ENCODE peak calls at places on chromosomes 16 and 17, in ten cellular contexts. One of them, this sample, is unnamed.

GRCh38 chr16:78925071-78925714 is 675.3 kb downstream of the MAF start:
- DNase-seq in endothelial cell: peak; percentile 5
- DNase-seq in foreskin fibroblast: no peak
- DNase-seq in cardiac muscle cell: no peak
- DNase-seq in breast epithelium: no peak
- DNase-seq in mucosa of descending colon: no peak
- DNase-seq in fibroblast of the aortic adventitia: no peak
- DNase-seq in testis: peak; percentile 43
- DNase-seq in brain microvascular endothelial cell: no peak
- DNase-seq in choroid plexus epithelial cell: peak; percentile 1
- DNase-seq in this sample: no peak

GRCh38 chr17:42918902-42919521 is 18.4 kb downstream of the G6PC1 start:
- DNase-seq in mucosa of descending colon: no peak
- DNase-seq in choroid plexus epithelial cell: no peak
- DNase-seq in brain microvascular endothelial cell: no peak
- DNase-seq in testis: no peak
- DNase-seq in fibroblast of the aortic adventitia: no peak
- DNase-seq in foreskin fibroblast: no peak
- DNase-seq in breast epithelium: no peak
- DNase-seq in cardiac muscle cell: no peak
- DNase-seq in endothelial cell: no peak
- DNase-seq in this sample: no peak

GRCh38 chr16:57807968-57808528 is 5.8 kb upstream of the KIFC3 start:
- DNase-seq in choroid plexus epithelial cell: peak; percentile 94
- DNase-seq in endothelial cell: peak; percentile 56
- DNase-seq in cardiac muscle cell: peak; percentile 93
- DNase-seq in foreskin fibroblast: peak; percentile 73
- DNase-seq in testis: peak; percentile 89
- DNase-seq in fibroblast of the aortic adventitia: peak; percentile 95
- DNase-seq in brain microvascular endothelial cell: peak; percentile 82
- DNase-seq in breast epithelium: peak; percentile 82
- DNase-seq in mucosa of descending colon: peak; percentile 87
- DNase-seq in this sample: peak; percentile 76

GRCh38 chr17:48163809-48164208 is 56.2 kb downstream of the SNX11 start:
- DNase-seq in cardiac muscle cell: no peak
- DNase-seq in brain microvascular endothelial cell: no peak
- DNase-seq in testis: no peak
- DNase-seq in foreskin fibroblast: no peak
- DNase-seq in fibroblast of the aortic adventitia: no peak
- DNase-seq in breast epithelium: no peak
- DNase-seq in mucosa of descending colon: no peak
- DNase-seq in endothelial cell: no peak
- DNase-seq in choroid plexus epithelial cell: peak; percentile 5
- DNase-seq in this sample: no peak

GRCh38 chr17:79504181-79504605 is 106.7 kb downstream of the RBFOX3 start:
- DNase-seq in cardiac muscle cell: no peak
- DNase-seq in fibroblast of the aortic adventitia: no peak
- DNase-seq in testis: no peak
- DNase-seq in foreskin fibroblast: no peak
- DNase-seq in endothelial cell: no peak
- DNase-seq in breast epithelium: no peak
- DNase-seq in brain microvascular endothelial cell: no peak
- DNase-seq in choroid plexus epithelial cell: no peak
- DNase-seq in mucosa of descending colon: no peak
- DNase-seq in this sample: no peak

GRCh38 chr17:36459045-36459444 is 27.4 kb upstream of the ZNHIT3 start:
- DNase-seq in testis: no peak
- DNase-seq in endothelial cell: no peak
- DNase-seq in breast epithelium: no peak
- DNase-seq in foreskin fibroblast: no peak
- DNase-seq in mucosa of descending colon: no peak
- DNase-seq in brain microvascular endothelial cell: no peak
- DNase-seq in fibroblast of the aortic adventitia: no peak
- DNase-seq in choroid plexus epithelial cell: no peak
- DNase-seq in cardiac muscle cell: no peak
- DNase-seq in this sample: no peak

GRCh38 chr17:69812240-69812837 is 262.7 kb upstream of the KCNJ16 start:
- DNase-seq in mucosa of descending colon: no peak
- DNase-seq in fibroblast of the aortic adventitia: no peak
- DNase-seq in endothelial cell: no peak
- DNase-seq in foreskin fibroblast: peak; percentile 8
- DNase-seq in testis: no peak
- DNase-seq in cardiac muscle cell: no peak
- DNase-seq in breast epithelium: no peak
- DNase-seq in brain microvascular endothelial cell: no peak
- DNase-seq in choroid plexus epithelial cell: peak; percentile 63
- DNase-seq in this sample: no peak

GRCh38 chr16:60107467-60107866 is 1373.4 kb upstream of the GOT2 start:
- DNase-seq in endothelial cell: no peak
- DNase-seq in testis: no peak
- DNase-seq in breast epithelium: no peak
- DNase-seq in cardiac muscle cell: peak; percentile 0
- DNase-seq in choroid plexus epithelial cell: peak; percentile 40
- DNase-seq in brain microvascular endothelial cell: peak; percentile 13
- DNase-seq in fibroblast of the aortic adventitia: no peak
- DNase-seq in foreskin fibroblast: peak; percentile 64
- DNase-seq in mucosa of descending colon: no peak
- DNase-seq in this sample: no peak

GRCh38 chr17:49101054-49101534 is 31.5 kb upstream of the B4GALNT2 start:
- DNase-seq in endothelial cell: no peak
- DNase-seq in mucosa of descending colon: no peak
- DNase-seq in choroid plexus epithelial cell: peak; percentile 60
- DNase-seq in cardiac muscle cell: peak; percentile 62
- DNase-seq in testis: no peak
- DNase-seq in brain microvascular endothelial cell: peak; percentile 83
- DNase-seq in foreskin fibroblast: peak; percentile 33
- DNase-seq in breast epithelium: peak; percentile 55
- DNase-seq in fibroblast of the aortic adventitia: peak; percentile 88
- DNase-seq in this sample: no peak

GRCh38 chr17:62987136-62987535 is 21.1 kb downstream of the TANC2 start:
- DNase-seq in cardiac muscle cell: no peak
- DNase-seq in breast epithelium: no peak
- DNase-seq in endothelial cell: no peak
- DNase-seq in fibroblast of the aortic adventitia: no peak
- DNase-seq in foreskin fibroblast: no peak
- DNase-seq in choroid plexus epithelial cell: no peak
- DNase-seq in testis: no peak
- DNase-seq in brain microvascular endothelial cell: no peak
- DNase-seq in mucosa of descending colon: no peak
- DNase-seq in this sample: peak; percentile 6

GRCh38 chr16:29698484-29699323 is 19.7 kb downstream of the QPRT start:
- DNase-seq in testis: no peak
- DNase-seq in breast epithelium: no peak
- DNase-seq in endothelial cell: no peak
- DNase-seq in cardiac muscle cell: no peak
- DNase-seq in choroid plexus epithelial cell: no peak
- DNase-seq in fibroblast of the aortic adventitia: no peak
- DNase-seq in brain microvascular endothelial cell: no peak
- DNase-seq in mucosa of descending colon: peak; percentile 22
- DNase-seq in foreskin fibroblast: no peak
- DNase-seq in this sample: no peak

GRCh38 chr16:22886908-22887307 is 72.9 kb downstream of the HS3ST2 start:
- DNase-seq in testis: no peak
- DNase-seq in foreskin fibroblast: no peak
- DNase-seq in breast epithelium: no peak
- DNase-seq in cardiac muscle cell: no peak
- DNase-seq in choroid plexus epithelial cell: no peak
- DNase-seq in endothelial cell: no peak
- DNase-seq in fibroblast of the aortic adventitia: no peak
- DNase-seq in brain microvascular endothelial cell: no peak
- DNase-seq in mucosa of descending colon: no peak
- DNase-seq in this sample: no peak

GRCh38 chr16:70396209-70396904 is 42.5 kb downstream of the ST3GAL2 start:
- DNase-seq in foreskin fibroblast: peak; percentile 64
- DNase-seq in cardiac muscle cell: no peak
- DNase-seq in testis: peak; percentile 59
- DNase-seq in breast epithelium: no peak
- DNase-seq in brain microvascular endothelial cell: no peak
- DNase-seq in fibroblast of the aortic adventitia: peak; percentile 14
- DNase-seq in choroid plexus epithelial cell: peak; percentile 19
- DNase-seq in endothelial cell: no peak
- DNase-seq in mucosa of descending colon: no peak
- DNase-seq in this sample: no peak

GRCh38 chr17:80901319-80901718 is 90.3 kb upstream of the CHMP6 start:
- DNase-seq in testis: no peak
- DNase-seq in breast epithelium: no peak
- DNase-seq in fibroblast of the aortic adventitia: no peak
- DNase-seq in choroid plexus epithelial cell: no peak
- DNase-seq in cardiac muscle cell: no peak
- DNase-seq in foreskin fibroblast: no peak
- DNase-seq in endothelial cell: no peak
- DNase-seq in brain microvascular endothelial cell: no peak
- DNase-seq in mucosa of descending colon: no peak
- DNase-seq in this sample: no peak

GRCh38 chr17:27597783-27598320 is 33.1 kb upstream of the LGALS9 start:
- DNase-seq in choroid plexus epithelial cell: no peak
- DNase-seq in fibroblast of the aortic adventitia: no peak
- DNase-seq in endothelial cell: no peak
- DNase-seq in mucosa of descending colon: peak; percentile 19
- DNase-seq in foreskin fibroblast: no peak
- DNase-seq in testis: no peak
- DNase-seq in brain microvascular endothelial cell: no peak
- DNase-seq in breast epithelium: no peak
- DNase-seq in cardiac muscle cell: no peak
- DNase-seq in this sample: no peak
- TF ChIP-seq CTCF in choroid plexus epithelial cell: no peak
- TF ChIP-seq CTCF in fibroblast of the aortic adventitia: no peak
- TF ChIP-seq CTCF in endothelial cell: no peak
- TF ChIP-seq CTCF in mucosa of descending colon: no peak
- TF ChIP-seq CTCF in foreskin fibroblast: no peak
- TF ChIP-seq CTCF in testis: no peak
- TF ChIP-seq CTCF in brain microvascular endothelial cell: no peak
- TF ChIP-seq CTCF in breast epithelium: no peak
- TF ChIP-seq CTCF in cardiac muscle cell: no peak
- TF ChIP-seq CTCF in this sample: no peak

DNA sequence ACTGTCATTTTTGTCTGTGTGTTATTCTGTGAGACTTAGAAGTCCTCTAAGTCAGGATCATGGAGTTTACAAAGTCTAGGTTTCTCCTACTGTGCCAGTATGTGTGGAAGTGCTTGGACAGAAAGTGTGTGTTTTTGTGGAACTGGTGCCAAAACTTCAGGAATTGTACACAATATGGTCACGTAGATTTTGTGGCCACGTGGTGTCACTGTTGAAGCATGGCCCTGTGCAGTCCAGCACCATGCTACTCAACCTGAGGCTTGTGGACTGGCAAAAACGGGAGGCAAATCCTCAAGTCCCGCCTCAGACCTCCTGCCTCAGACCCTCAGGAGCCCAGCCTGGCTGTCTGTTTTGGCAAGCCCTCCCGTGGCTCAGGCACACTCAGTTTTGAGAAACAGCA is 16.7 kb upstream of the ALKBH5 start:
- DNase-seq in choroid plexus epithelial cell: no peak
- DNase-seq in fibroblast of the aortic adventitia: peak; percentile 39
- DNase-seq in testis: no peak
- DNase-seq in foreskin fibroblast: no peak
- DNase-seq in mucosa of descending colon: no peak
- DNase-seq in breast epithelium: no peak
- DNase-seq in cardiac muscle cell: no peak
- DNase-seq in endothelial cell: no peak
- DNase-seq in brain microvascular endothelial cell: no peak
- DNase-seq in this sample: no peak
- TF ChIP-seq CTCF in choroid plexus epithelial cell: peak; percentile 26
- TF ChIP-seq CTCF in fibroblast of the aortic adventitia: no peak
- TF ChIP-seq CTCF in testis: no peak
- TF ChIP-seq CTCF in foreskin fibroblast: no peak
- TF ChIP-seq CTCF in mucosa of descending colon: no peak
- TF ChIP-seq CTCF in breast epithelium: no peak
- TF ChIP-seq CTCF in cardiac muscle cell: peak; percentile 18
- TF ChIP-seq CTCF in endothelial cell: no peak
- TF ChIP-seq CTCF in brain microvascular endothelial cell: peak; percentile 13
- TF ChIP-seq CTCF in this sample: no peak

DNA sequence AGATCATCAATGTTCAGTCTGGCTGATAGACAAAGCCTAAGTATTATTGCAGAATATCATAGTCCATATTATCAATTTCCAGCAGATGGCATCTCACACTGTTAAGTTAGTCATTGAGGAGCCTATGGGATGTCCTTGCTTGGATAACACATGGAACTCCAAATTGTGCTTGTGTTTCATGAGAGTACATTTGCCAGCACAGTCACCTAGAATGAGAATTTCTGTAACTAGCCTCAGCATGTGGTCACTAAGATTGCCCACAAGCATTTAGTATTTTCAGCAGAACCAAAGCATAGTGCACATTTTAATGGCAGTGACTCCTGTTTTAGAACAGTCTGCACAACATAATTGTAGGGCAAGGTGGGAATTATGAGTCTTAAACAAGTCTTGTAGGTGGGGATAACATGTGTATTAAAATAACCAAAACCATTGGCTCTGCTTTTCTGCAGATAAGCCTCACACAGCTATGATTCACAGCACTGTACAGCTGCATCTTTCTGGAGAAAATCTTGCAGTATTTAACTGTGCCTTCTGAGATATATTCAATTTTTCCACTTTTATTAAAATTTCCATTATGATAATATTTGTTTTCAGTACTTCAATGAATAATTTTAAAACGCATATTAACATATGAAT is 882.8 kb upstream of the SOX9 start:
- DNase-seq in choroid plexus epithelial cell: peak; percentile 73
- DNase-seq in mucosa of descending colon: no peak
- DNase-seq in foreskin fibroblast: no peak
- DNase-seq in endothelial cell: no peak
- DNase-seq in breast epithelium: no peak
- DNase-seq in fibroblast of the aortic adventitia: peak; percentile 4
- DNase-seq in cardiac muscle cell: peak; percentile 45
- DNase-seq in testis: no peak
- DNase-seq in brain microvascular endothelial cell: peak; percentile 3
- DNase-seq in this sample: no peak
- TF ChIP-seq CTCF in choroid plexus epithelial cell: peak; percentile 58
- TF ChIP-seq CTCF in mucosa of descending colon: no peak
- TF ChIP-seq CTCF in foreskin fibroblast: peak; percentile 24
- TF ChIP-seq CTCF in endothelial cell: no peak
- TF ChIP-seq CTCF in breast epithelium: no peak
- TF ChIP-seq CTCF in fibroblast of the aortic adventitia: no peak
- TF ChIP-seq CTCF in cardiac muscle cell: peak; percentile 22
- TF ChIP-seq CTCF in testis: no peak
- TF ChIP-seq CTCF in brain microvascular endothelial cell: peak; percentile 36
- TF ChIP-seq CTCF in this sample: no peak

DNA sequence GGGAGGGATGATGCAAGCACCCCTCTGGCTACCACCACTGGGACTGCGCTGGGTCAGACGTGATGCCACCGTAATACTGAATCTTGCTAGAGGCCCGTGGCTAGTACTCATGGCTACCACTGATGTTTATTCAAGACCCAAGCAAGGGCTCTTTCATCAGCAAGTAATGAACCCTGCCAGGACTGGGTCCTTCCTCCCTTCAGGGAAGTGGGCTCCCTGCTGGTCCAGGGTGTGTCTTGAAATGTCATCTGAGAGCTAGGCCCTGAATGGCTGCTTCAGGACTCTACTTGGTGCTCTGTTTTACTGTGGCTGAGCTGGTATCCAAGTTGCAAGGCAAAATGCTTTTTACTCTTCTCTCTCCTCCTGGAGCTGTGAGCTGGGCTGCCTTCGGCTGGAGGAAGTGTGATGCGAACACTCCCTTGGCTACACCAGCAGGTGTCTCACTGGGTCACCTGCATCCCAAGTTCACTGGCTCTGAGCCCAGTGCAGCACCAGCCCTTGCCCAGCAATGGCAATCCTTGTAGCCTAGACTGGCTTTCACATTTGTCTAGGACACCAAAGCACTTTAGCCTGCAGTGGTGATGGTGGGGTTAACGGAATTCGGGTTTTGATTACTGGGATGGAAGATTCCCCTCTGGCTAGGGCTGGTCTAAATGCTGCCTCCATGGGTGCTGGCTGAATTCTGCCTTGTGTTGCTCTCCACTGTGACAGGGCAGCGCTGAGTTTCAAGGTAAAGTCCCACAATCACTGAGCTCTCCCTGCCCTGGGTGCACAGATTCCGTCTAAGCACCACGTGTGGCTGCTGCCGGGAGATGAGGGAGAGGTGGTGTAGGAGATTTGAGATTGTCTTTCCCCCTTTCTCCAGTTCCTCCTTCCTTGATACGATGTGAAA is 98.6 kb downstream of the USP22 start:
- DNase-seq in mucosa of descending colon: peak; percentile 62
- DNase-seq in cardiac muscle cell: no peak
- DNase-seq in breast epithelium: peak; percentile 79
- DNase-seq in fibroblast of the aortic adventitia: no peak
- DNase-seq in endothelial cell: peak; percentile 24
- DNase-seq in foreskin fibroblast: no peak
- DNase-seq in testis: no peak
- DNase-seq in brain microvascular endothelial cell: no peak
- DNase-seq in choroid plexus epithelial cell: peak; percentile 60
- DNase-seq in this sample: peak; percentile 11
- TF ChIP-seq CTCF in mucosa of descending colon: peak; percentile 41
- TF ChIP-seq CTCF in cardiac muscle cell: no peak
- TF ChIP-seq CTCF in breast epithelium: peak; percentile 59
- TF ChIP-seq CTCF in fibroblast of the aortic adventitia: no peak
- TF ChIP-seq CTCF in endothelial cell: peak; percentile 19
- TF ChIP-seq CTCF in foreskin fibroblast: no peak
- TF ChIP-seq CTCF in testis: no peak
- TF ChIP-seq CTCF in brain microvascular endothelial cell: peak; percentile 40
- TF ChIP-seq CTCF in choroid plexus epithelial cell: peak; percentile 46
- TF ChIP-seq CTCF in this sample: peak; percentile 13

This sample was measured in nephron progenitor cell.